ENCODE peak calls at places on chromosomes 6 and 20, in seven cellular contexts. F, N, S, G, D, X and W are unnamed samples.

GRCh38 chr6:7526755-7527154 is 14.7 kb upstream of the DSP start:
- DNase-seq in F (no peak), N (no peak), S (no peak), G (no peak), D (no peak), X (no peak), W (no peak)

GRCh38 chr6:39804666-39805065 is 12.5 kb downstream of the DAAM2 start:
- DNase-seq in F (no peak), N (no peak), S (no peak), G (no peak), D (peak), X (peak), W (no peak)

GRCh38 chr20:57153238-57153905 is 113.1 kb downstream of the BMP7 start:
- DNase-seq in F (no peak), N (no peak), S (no peak), G (no peak), D (no peak), X (no peak), W (no peak)

GRCh38 chr6:2958331-2958711 is 13.0 kb downstream of the SERPINB6 start:
- DNase-seq in F (no peak), N (peak), S (no peak), G (no peak), D (no peak), X (no peak), W (no peak)

GRCh38 chr6:3553254-3553653 is 96.4 kb upstream of the SLC22A23 start:
- DNase-seq in F (no peak), N (no peak), S (no peak), G (no peak), D (no peak), X (no peak), W (no peak)

GRCh38 chr6:137805622-137806021 is 61.4 kb upstream of the TNFAIP3 start:
- DNase-seq in F (no peak), N (no peak), S (no peak), G (peak), D (no peak), X (no peak), W (no peak)

GRCh38 chr6:158566207-158566818 is 6.4 kb downstream of the TMEM181 start:
- DNase-seq in F (no peak), N (no peak), S (no peak), G (no peak), D (no peak), X (no peak), W (no peak)

GRCh38 chr6:165663283-165663735 is 268 bp upstream of the PDE10A start:
- DNase-seq in F (no peak), N (peak), S (peak), G (peak), D (peak), X (peak), W (no peak)

GRCh38 chr20:31707994-31708744 is 14.5 kb downstream of the BCL2L1 start:
- DNase-seq in F (peak), N (peak), S (peak), G (no peak), D (no peak), X (no peak), W (no peak)

GRCh38 chr20:9241232-9241692 is 172.4 kb downstream of the PLCB4 start:
- DNase-seq in F (no peak), N (no peak), S (no peak), G (no peak), D (peak), X (no peak), W (no peak)

GRCh38 chr6:96522469-96523009 is 933 bp downstream of the UFL1 start:
- DNase-seq in F (no peak), N (no peak), S (no peak), G (no peak), D (peak), X (no peak), W (no peak)

GRCh38 chr6:63923139-63923739 is 287.6 kb downstream of the PHF3 start:
- DNase-seq in F (no peak), N (no peak), S (no peak), G (no peak), D (peak), X (peak), W (peak)

GRCh38 chr6:137049095-137049494 is 4.3 kb upstream of the IL20RA start:
- DNase-seq in F (no peak), N (no peak), S (no peak), G (no peak), D (no peak), X (no peak), W (no peak)

GRCh38 chr6:20574355-20574754 is 40.1 kb downstream of the CDKAL1 start:
- DNase-seq in F (no peak), N (no peak), S (no peak), G (no peak), D (no peak), X (no peak), W (no peak)

GRCh38 chr6:43188426-43188825 is 6.4 kb downstream of the CUL9 start:
- DNase-seq in F (no peak), N (no peak), S (peak), G (no peak), D (no peak), X (no peak), W (no peak)

GRCh38 chr20:8292793-8293192 is 160.7 kb downstream of the PLCB1 start:
- DNase-seq in F (no peak), N (no peak), S (no peak), G (no peak), D (no peak), X (no peak), W (no peak)

GRCh38 chr6:156963712-156964700 is 186.8 kb downstream of the ARID1B start:
- DNase-seq in F (no peak), N (peak), S (no peak), G (no peak), D (peak), X (no peak), W (no peak)

GRCh38 chr6:45577836-45578504 is 200.2 kb upstream of the SUPT3H start:
- DNase-seq in F (no peak), N (no peak), S (no peak), G (no peak), D (peak), X (no peak), W (no peak)

GRCh38 chr20:3710703-3711417 is 1.5 kb downstream of the SIGLEC1 start:
- DNase-seq in F (peak), N (peak), S (peak), G (peak), D (peak), X (peak), W (no peak)

GRCh38 chr20:23820493-23820892 is 6.0 kb downstream of the CST2 start:
- DNase-seq in F (no peak), N (no peak), S (no peak), G (no peak), D (no peak), X (no peak), W (no peak)

GRCh38 chr6:141925001-141925400 is 207.7 kb upstream of the GJE1 start:
- DNase-seq in F (no peak), N (no peak), S (no peak), G (no peak), D (peak), X (no peak), W (no peak)

GRCh38 chr6:151213352-151213751 is 26.4 kb upstream of the AKAP12 start:
- DNase-seq in F (no peak), N (no peak), S (no peak), G (no peak), D (no peak), X (no peak), W (no peak)

GRCh38 chr6:135434095-135434494 is 63.4 kb downstream of the AHI1 start:
- DNase-seq in F (no peak), N (no peak), S (no peak), G (no peak), D (no peak), X (no peak), W (no peak)

GRCh38 chr20:25389381-25389857 is 1.2 kb downstream of the ABHD12 start:
- DNase-seq in F (no peak), N (no peak), S (no peak), G (no peak), D (peak), X (no peak), W (no peak)

GRCh38 chr6:44072959-44073611 is 54.2 kb downstream of the MRPL14 start:
- DNase-seq in F (peak), N (peak), S (peak), G (peak), D (peak), X (peak), W (no peak)

GRCh38 chr20:34774431-34774830 is 51.0 kb downstream of the NCOA6 start:
- DNase-seq in F (no peak), N (no peak), S (no peak), G (no peak), D (no peak), X (no peak), W (no peak)

GRCh38 chr6:109434456-109434855 is 6.0 kb downstream of the PPIL6 start:
- DNase-seq in F (no peak), N (no peak), S (no peak), G (no peak), D (no peak), X (no peak), W (no peak)

GRCh38 chr6:90110971-90111370 is 185.7 kb downstream of the BACH2 start:
- DNase-seq in F (no peak), N (no peak), S (no peak), G (no peak), D (no peak), X (no peak), W (no peak)

GRCh38 chr6:63094947-63095346 is 116.3 kb upstream of the FKBP1C start:
- DNase-seq in F (no peak), N (no peak), S (no peak), G (no peak), D (no peak), X (no peak), W (no peak)

DNA sequence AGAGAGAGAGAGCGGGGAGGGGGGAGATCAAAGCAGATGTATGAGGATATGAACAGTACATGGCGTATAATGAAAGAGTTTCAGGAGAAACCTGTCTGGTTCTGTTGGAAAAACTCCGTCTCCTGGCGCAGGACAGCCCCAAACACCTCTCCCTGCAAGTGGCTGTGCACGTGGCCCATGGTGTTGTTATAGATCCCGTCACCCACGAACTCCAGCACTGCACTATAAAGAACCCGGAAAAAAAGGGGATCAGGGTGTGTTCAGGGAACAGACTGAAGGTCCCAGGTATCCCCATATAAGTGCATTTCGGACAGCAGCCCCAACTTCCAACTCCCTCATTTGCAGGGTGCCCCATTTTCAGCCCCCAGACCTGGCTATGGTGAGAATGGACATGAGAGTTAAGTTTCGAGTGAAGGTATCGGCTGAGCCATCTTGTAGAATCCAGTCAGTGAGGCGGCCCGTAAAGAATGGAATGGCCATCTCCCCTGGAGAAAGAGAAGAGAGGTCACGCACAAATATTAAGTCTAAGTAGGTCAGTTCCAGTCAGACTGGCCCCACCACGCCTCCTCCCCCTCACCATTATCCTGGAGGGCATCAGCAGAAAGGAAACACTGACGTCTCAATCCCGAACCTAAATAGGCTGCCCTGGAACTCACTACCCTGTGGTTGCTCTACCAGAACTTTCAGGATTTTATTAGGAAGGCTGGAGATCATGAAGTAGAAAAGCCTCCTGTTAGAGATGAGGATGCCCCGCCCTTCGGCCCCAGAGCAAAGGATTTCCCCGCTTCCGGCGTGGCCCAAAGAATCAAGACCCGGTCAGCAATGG is 1.3 kb downstream of the TAP1 start:
- DNase-seq in F (no peak), N (peak), S (peak), G (peak), D (peak), X (no peak), W (no peak)
- H3K4me3 ChIP-seq in F (peak), N (peak), S (peak), G (peak), D (peak), X (peak), W (peak)

GRCh38 chr6:108165714-108166663 is at the start of gene NR2E1:
- DNase-seq in F (peak), N (no peak), S (no peak), G (no peak), D (peak), X (peak), W (no peak)
- TF ChIP-seq CTCF in F (no peak), N (no peak), S (no peak), G (no peak), D (no peak), X (peak), W (no peak)

DNA sequence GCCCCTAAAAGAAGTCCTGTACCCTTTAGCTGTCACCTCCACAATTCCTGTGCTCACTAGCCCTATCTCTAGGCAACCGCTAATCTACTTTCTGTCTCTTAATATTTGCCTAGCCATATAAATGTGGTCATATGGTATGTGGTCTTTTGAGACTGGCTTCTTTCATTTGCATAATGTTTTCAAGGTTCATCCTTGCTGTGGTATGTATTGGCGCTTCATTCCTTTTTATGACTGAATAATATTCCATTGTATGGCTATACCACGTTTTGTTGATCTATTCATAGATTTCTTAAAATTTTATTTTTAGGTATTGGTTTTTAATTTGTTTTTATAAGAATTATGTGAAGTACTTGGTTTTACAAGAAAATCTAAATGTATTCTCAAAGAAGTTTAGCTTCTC is 70.0 kb downstream of the MAP3K4 start:
- DNase-seq in F (no peak), N (no peak), S (no peak), G (no peak), D (no peak), X (no peak), W (no peak)
- H3K4me3 ChIP-seq in F (no peak), N (no peak), S (no peak), G (no peak), D (no peak), X (no peak), W (no peak)

GRCh38 chr6:112298021-112298745 is 43.8 kb upstream of the LAMA4 start:
- DNase-seq in F (no peak), N (no peak), S (no peak), G (peak), D (peak), X (no peak), W (peak)

GRCh38 chr6:112298816-112299281 is 44.5 kb upstream of the LAMA4 start:
- DNase-seq in F (no peak), N (no peak), S (no peak), G (no peak), D (peak), X (no peak), W (peak)

GRCh38 chr6:112300888-112301287 is 46.2 kb upstream of the RFPL4B start:
- DNase-seq in F (no peak), N (no peak), S (no peak), G (no peak), D (no peak), X (no peak), W (no peak)

GRCh38 chr6:112296694-112297093 is 42.3 kb upstream of the LAMA4 start:
- DNase-seq in F (no peak), N (no peak), S (no peak), G (no peak), D (no peak), X (no peak), W (no peak)

GRCh38 chr6:112296122-112296521 is 41.8 kb upstream of the LAMA4 start:
- DNase-seq in F (no peak), N (no peak), S (no peak), G (no peak), D (peak), X (peak), W (no peak)
- TF ChIP-seq CTCF in F (no peak), N (no peak), S (no peak), G (no peak), D (peak), X (peak), W (peak)

DNA sequence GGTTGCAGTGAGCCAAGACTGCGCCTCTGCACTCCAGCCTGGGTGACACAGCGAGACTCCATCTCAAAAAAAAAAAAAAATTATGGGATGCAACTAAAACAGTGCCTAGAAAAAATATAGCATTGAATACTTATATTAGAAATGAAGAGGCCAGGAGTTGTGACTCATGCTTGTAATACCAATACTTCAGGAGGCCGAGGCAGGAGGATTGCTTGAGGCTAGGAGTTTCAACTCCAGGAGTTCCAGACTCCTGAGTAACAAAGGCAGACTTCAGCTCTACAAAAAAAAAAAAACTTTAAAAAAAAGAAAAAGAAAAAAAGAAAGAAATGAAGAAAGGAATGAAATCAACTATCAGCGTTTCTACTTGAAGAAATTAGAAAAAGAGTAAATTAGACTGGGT is 17.1 kb upstream of the GJA1 start:
- DNase-seq in F (no peak), N (no peak), S (no peak), G (no peak), D (no peak), X (no peak), W (no peak)
- H3K4me3 ChIP-seq in F (no peak), N (no peak), S (no peak), G (no peak), D (no peak), X (no peak), W (no peak)

DNA sequence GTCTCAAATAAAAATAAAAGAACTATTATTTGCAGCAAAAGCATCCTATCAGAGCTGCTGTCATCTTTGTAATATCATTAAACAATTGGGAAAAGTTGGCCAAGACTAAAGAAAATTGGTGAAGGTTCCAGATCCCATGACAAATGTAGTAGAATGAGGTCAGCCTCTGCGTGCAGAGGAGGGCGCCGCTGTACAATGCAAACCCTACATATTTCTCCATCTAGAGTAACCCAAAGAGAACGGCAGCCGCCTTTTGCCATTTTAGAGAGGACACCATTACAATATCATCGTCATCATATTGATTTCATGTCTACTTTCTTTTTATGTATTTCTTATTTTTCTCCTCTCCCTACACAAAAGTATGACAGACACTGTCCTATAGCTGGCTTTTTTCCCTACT is 59.5 kb downstream of the ZMYND8 start:
- DNase-seq in F (peak), N (no peak), S (no peak), G (no peak), D (no peak), X (peak), W (no peak)
- TF ChIP-seq CTCF in F (no peak), N (no peak), S (no peak), G (no peak), D (no peak), X (peak), W (no peak)